ENCODE peak calls at places on chromosomes 5 and 9, in seven cellular contexts. One of them, this sample, is unnamed.

GRCh38 chr5:122704247-122705036 is 70.4 kb upstream of the SNX2 start:
- DNase-seq in NCI-H2107: no peak
- DNase-seq in NT2/D1: peak
- DNase-seq in activated CD8-positive, alpha-beta memory T cell treated with anti-CD3 and anti-CD28 coated beads for 1 hour: no peak
- DNase-seq in NCI-H1092: no peak
- DNase-seq in lower lobe of right lung: no peak
- DNase-seq in LoVo: peak
- DNase-seq in this sample: no peak

GRCh38 chr5:58314356-58315045 is 145.4 kb downstream of the PLK2 start:
- DNase-seq in NCI-H1092: no peak
- DNase-seq in NCI-H2107: no peak
- DNase-seq in lower lobe of right lung: no peak
- DNase-seq in activated CD8-positive, alpha-beta memory T cell treated with anti-CD3 and anti-CD28 coated beads for 1 hour: no peak
- DNase-seq in NT2/D1: no peak
- DNase-seq in LoVo: no peak
- DNase-seq in this sample: no peak

GRCh38 chr9:105608685-105609598 is 51.0 kb downstream of the FKTN start:
- DNase-seq in NCI-H2107: peak
- DNase-seq in NCI-H1092: peak
- DNase-seq in lower lobe of right lung: no peak
- DNase-seq in activated CD8-positive, alpha-beta memory T cell treated with anti-CD3 and anti-CD28 coated beads for 1 hour: no peak
- DNase-seq in LoVo: peak
- DNase-seq in NT2/D1: peak
- DNase-seq in this sample: peak

GRCh38 chr5:177311723-177312648 is at the start of gene MXD3:
- DNase-seq in activated CD8-positive, alpha-beta memory T cell treated with anti-CD3 and anti-CD28 coated beads for 1 hour: peak
- DNase-seq in LoVo: peak
- DNase-seq in lower lobe of right lung: peak
- DNase-seq in NCI-H2107: peak
- DNase-seq in NCI-H1092: peak
- DNase-seq in NT2/D1: peak
- DNase-seq in this sample: peak

GRCh38 chr9:16811987-16812685 is 58.3 kb downstream of the BNC2 start:
- DNase-seq in activated CD8-positive, alpha-beta memory T cell treated with anti-CD3 and anti-CD28 coated beads for 1 hour: no peak
- DNase-seq in NT2/D1: no peak
- DNase-seq in NCI-H1092: no peak
- DNase-seq in NCI-H2107: no peak
- DNase-seq in LoVo: no peak
- DNase-seq in lower lobe of right lung: no peak
- DNase-seq in this sample: no peak

GRCh38 chr5:180645609-180646204 is 3.7 kb downstream of the FLT4 start:
- DNase-seq in NT2/D1: no peak
- DNase-seq in activated CD8-positive, alpha-beta memory T cell treated with anti-CD3 and anti-CD28 coated beads for 1 hour: no peak
- DNase-seq in NCI-H2107: no peak
- DNase-seq in LoVo: no peak
- DNase-seq in lower lobe of right lung: no peak
- DNase-seq in NCI-H1092: no peak
- DNase-seq in this sample: no peak

GRCh38 chr9:23825143-23825531 is 903 bp downstream of the ELAVL2 start:
- DNase-seq in NT2/D1: no peak
- DNase-seq in lower lobe of right lung: no peak
- DNase-seq in NCI-H1092: no peak
- DNase-seq in LoVo: no peak
- DNase-seq in activated CD8-positive, alpha-beta memory T cell treated with anti-CD3 and anti-CD28 coated beads for 1 hour: no peak
- DNase-seq in NCI-H2107: no peak
- DNase-seq in this sample: no peak

GRCh38 chr5:73823508-73823925 is 197.5 kb downstream of the ARHGEF28 start:
- DNase-seq in activated CD8-positive, alpha-beta memory T cell treated with anti-CD3 and anti-CD28 coated beads for 1 hour: no peak
- DNase-seq in LoVo: no peak
- DNase-seq in NCI-H2107: no peak
- DNase-seq in NT2/D1: no peak
- DNase-seq in NCI-H1092: no peak
- DNase-seq in lower lobe of right lung: no peak
- DNase-seq in this sample: no peak

GRCh38 chr5:96875805-96876291 is 452 bp upstream of the ERAP2 start:
- DNase-seq in NCI-H2107: no peak
- DNase-seq in LoVo: no peak
- DNase-seq in lower lobe of right lung: no peak
- DNase-seq in NCI-H1092: no peak
- DNase-seq in activated CD8-positive, alpha-beta memory T cell treated with anti-CD3 and anti-CD28 coated beads for 1 hour: no peak
- DNase-seq in NT2/D1: no peak
- DNase-seq in this sample: no peak

GRCh38 chr5:171762016-171762415 is 23.6 kb upstream of the SMIM23 start:
- DNase-seq in NCI-H1092: no peak
- DNase-seq in LoVo: no peak
- DNase-seq in NCI-H2107: no peak
- DNase-seq in NT2/D1: no peak
- DNase-seq in lower lobe of right lung: no peak
- DNase-seq in activated CD8-positive, alpha-beta memory T cell treated with anti-CD3 and anti-CD28 coated beads for 1 hour: no peak
- DNase-seq in this sample: no peak

GRCh38 chr5:9430306-9430705 is 115.6 kb downstream of the SEMA5A start:
- DNase-seq in NCI-H1092: no peak
- DNase-seq in LoVo: no peak
- DNase-seq in lower lobe of right lung: no peak
- DNase-seq in NCI-H2107: no peak
- DNase-seq in NT2/D1: no peak
- DNase-seq in activated CD8-positive, alpha-beta memory T cell treated with anti-CD3 and anti-CD28 coated beads for 1 hour: no peak
- DNase-seq in this sample: no peak

GRCh38 chr5:103347729-103348128 is 89.2 kb downstream of the MACIR start:
- DNase-seq in LoVo: no peak
- DNase-seq in lower lobe of right lung: no peak
- DNase-seq in NCI-H2107: no peak
- DNase-seq in activated CD8-positive, alpha-beta memory T cell treated with anti-CD3 and anti-CD28 coated beads for 1 hour: no peak
- DNase-seq in NT2/D1: no peak
- DNase-seq in NCI-H1092: no peak
- DNase-seq in this sample: no peak

GRCh38 chr5:39891376-39891775 is 466.6 kb upstream of the DAB2 start:
- DNase-seq in lower lobe of right lung: no peak
- DNase-seq in NCI-H2107: no peak
- DNase-seq in NCI-H1092: no peak
- DNase-seq in activated CD8-positive, alpha-beta memory T cell treated with anti-CD3 and anti-CD28 coated beads for 1 hour: no peak
- DNase-seq in NT2/D1: no peak
- DNase-seq in LoVo: no peak
- DNase-seq in this sample: no peak

GRCh38 chr9:129702563-129702962 is 37.1 kb downstream of the PRRX2 start:
- DNase-seq in lower lobe of right lung: peak
- DNase-seq in LoVo: peak
- DNase-seq in NT2/D1: no peak
- DNase-seq in activated CD8-positive, alpha-beta memory T cell treated with anti-CD3 and anti-CD28 coated beads for 1 hour: no peak
- DNase-seq in NCI-H1092: no peak
- DNase-seq in NCI-H2107: no peak
- DNase-seq in this sample: no peak

GRCh38 chr9:131693651-131694597 is 46.0 kb downstream of the RAPGEF1 start:
- DNase-seq in NCI-H2107: no peak
- DNase-seq in activated CD8-positive, alpha-beta memory T cell treated with anti-CD3 and anti-CD28 coated beads for 1 hour: no peak
- DNase-seq in NCI-H1092: no peak
- DNase-seq in NT2/D1: no peak
- DNase-seq in lower lobe of right lung: no peak
- DNase-seq in LoVo: no peak
- DNase-seq in this sample: no peak

GRCh38 chr9:4423207-4423610 is 67.1 kb upstream of the SLC1A1 start:
- DNase-seq in NCI-H1092: no peak
- DNase-seq in NT2/D1: no peak
- DNase-seq in activated CD8-positive, alpha-beta memory T cell treated with anti-CD3 and anti-CD28 coated beads for 1 hour: no peak
- DNase-seq in LoVo: no peak
- DNase-seq in lower lobe of right lung: no peak
- DNase-seq in NCI-H2107: no peak
- DNase-seq in this sample: no peak

GRCh38 chr5:58156977-58157701 is 302.7 kb downstream of the PLK2 start:
- DNase-seq in LoVo: no peak
- DNase-seq in NCI-H2107: no peak
- DNase-seq in activated CD8-positive, alpha-beta memory T cell treated with anti-CD3 and anti-CD28 coated beads for 1 hour: no peak
- DNase-seq in lower lobe of right lung: no peak
- DNase-seq in NCI-H1092: no peak
- DNase-seq in NT2/D1: no peak
- DNase-seq in this sample: no peak

GRCh38 chr5:23012842-23013241 is 159.7 kb upstream of the CDH12 start:
- DNase-seq in activated CD8-positive, alpha-beta memory T cell treated with anti-CD3 and anti-CD28 coated beads for 1 hour: no peak
- DNase-seq in NCI-H2107: no peak
- DNase-seq in LoVo: no peak
- DNase-seq in NT2/D1: no peak
- DNase-seq in NCI-H1092: no peak
- DNase-seq in lower lobe of right lung: no peak
- DNase-seq in this sample: no peak

GRCh38 chr5:8829322-8830029 is 716.4 kb downstream of the SEMA5A start:
- DNase-seq in activated CD8-positive, alpha-beta memory T cell treated with anti-CD3 and anti-CD28 coated beads for 1 hour: no peak
- DNase-seq in NT2/D1: peak
- DNase-seq in NCI-H1092: no peak
- DNase-seq in NCI-H2107: no peak
- DNase-seq in LoVo: no peak
- DNase-seq in lower lobe of right lung: no peak
- DNase-seq in this sample: no peak

GRCh38 chr9:120935383-120935857 is 8.8 kb upstream of the TRAF1 start:
- DNase-seq in LoVo: peak
- DNase-seq in NCI-H1092: peak
- DNase-seq in activated CD8-positive, alpha-beta memory T cell treated with anti-CD3 and anti-CD28 coated beads for 1 hour: no peak
- DNase-seq in NCI-H2107: peak
- DNase-seq in NT2/D1: no peak
- DNase-seq in lower lobe of right lung: peak
- DNase-seq in this sample: peak

GRCh38 chr9:35311891-35312639 is 150.3 kb downstream of the UNC13B start:
- DNase-seq in LoVo: no peak
- DNase-seq in NCI-H1092: no peak
- DNase-seq in activated CD8-positive, alpha-beta memory T cell treated with anti-CD3 and anti-CD28 coated beads for 1 hour: no peak
- DNase-seq in NT2/D1: no peak
- DNase-seq in lower lobe of right lung: no peak
- DNase-seq in NCI-H2107: no peak
- DNase-seq in this sample: no peak

GRCh38 chr9:120914953-120915352 is 11.6 kb downstream of the TRAF1 start:
- DNase-seq in NCI-H2107: no peak
- DNase-seq in NT2/D1: no peak
- DNase-seq in activated CD8-positive, alpha-beta memory T cell treated with anti-CD3 and anti-CD28 coated beads for 1 hour: no peak
- DNase-seq in lower lobe of right lung: no peak
- DNase-seq in LoVo: no peak
- DNase-seq in NCI-H1092: no peak
- DNase-seq in this sample: no peak

GRCh38 chr5:117800261-117800660 is 1188.1 kb downstream of the DTWD2 start:
- DNase-seq in lower lobe of right lung: no peak
- DNase-seq in activated CD8-positive, alpha-beta memory T cell treated with anti-CD3 and anti-CD28 coated beads for 1 hour: no peak
- DNase-seq in NT2/D1: no peak
- DNase-seq in NCI-H1092: no peak
- DNase-seq in LoVo: no peak
- DNase-seq in NCI-H2107: no peak
- DNase-seq in this sample: no peak

GRCh38 chr5:146249801-146250200 is 46.4 kb downstream of the RBM27 start:
- DNase-seq in NCI-H1092: no peak
- DNase-seq in NT2/D1: no peak
- DNase-seq in NCI-H2107: no peak
- DNase-seq in activated CD8-positive, alpha-beta memory T cell treated with anti-CD3 and anti-CD28 coated beads for 1 hour: no peak
- DNase-seq in lower lobe of right lung: no peak
- DNase-seq in LoVo: no peak
- DNase-seq in this sample: no peak

GRCh38 chr9:82504620-82505019 is 516.0 kb downstream of the SPATA31D1 start:
- DNase-seq in NCI-H2107: no peak
- DNase-seq in NCI-H1092: no peak
- DNase-seq in activated CD8-positive, alpha-beta memory T cell treated with anti-CD3 and anti-CD28 coated beads for 1 hour: no peak
- DNase-seq in NT2/D1: no peak
- DNase-seq in LoVo: no peak
- DNase-seq in lower lobe of right lung: no peak
- DNase-seq in this sample: no peak

GRCh38 chr5:54580997-54581741 is 63.6 kb downstream of the SNX18 start:
- DNase-seq in NT2/D1: no peak
- DNase-seq in LoVo: no peak
- DNase-seq in NCI-H1092: no peak
- DNase-seq in lower lobe of right lung: no peak
- DNase-seq in NCI-H2107: no peak
- DNase-seq in activated CD8-positive, alpha-beta memory T cell treated with anti-CD3 and anti-CD28 coated beads for 1 hour: no peak
- DNase-seq in this sample: no peak

GRCh38 chr9:93255994-93256877 is 72.3 kb downstream of the WNK2 start:
- DNase-seq in NCI-H1092: no peak
- DNase-seq in activated CD8-positive, alpha-beta memory T cell treated with anti-CD3 and anti-CD28 coated beads for 1 hour: no peak
- DNase-seq in NT2/D1: no peak
- DNase-seq in LoVo: no peak
- DNase-seq in NCI-H2107: no peak
- DNase-seq in lower lobe of right lung: peak
- DNase-seq in this sample: no peak

GRCh38 chr9:70936536-70936935 is 184.9 kb downstream of the TRPM3 start:
- DNase-seq in lower lobe of right lung: no peak
- DNase-seq in activated CD8-positive, alpha-beta memory T cell treated with anti-CD3 and anti-CD28 coated beads for 1 hour: no peak
- DNase-seq in NCI-H2107: no peak
- DNase-seq in LoVo: no peak
- DNase-seq in NT2/D1: no peak
- DNase-seq in NCI-H1092: no peak
- DNase-seq in this sample: no peak

GRCh38 chr5:452856-453710 is 10.1 kb downstream of the EXOC3 start:
- DNase-seq in activated CD8-positive, alpha-beta memory T cell treated with anti-CD3 and anti-CD28 coated beads for 1 hour: no peak
- DNase-seq in LoVo: no peak
- DNase-seq in NT2/D1: no peak
- DNase-seq in NCI-H1092: no peak
- DNase-seq in NCI-H2107: no peak
- DNase-seq in lower lobe of right lung: no peak
- DNase-seq in this sample: no peak

GRCh38 chr5:108061941-108062340 is 320.0 kb downstream of the FBXL17 start:
- DNase-seq in lower lobe of right lung: no peak
- DNase-seq in NCI-H2107: no peak
- DNase-seq in NT2/D1: no peak
- DNase-seq in LoVo: no peak
- DNase-seq in activated CD8-positive, alpha-beta memory T cell treated with anti-CD3 and anti-CD28 coated beads for 1 hour: no peak
- DNase-seq in NCI-H1092: no peak
- DNase-seq in this sample: no peak

GRCh38 chr9:130024597-130024994 is 18.4 kb downstream of the FNBP1 start:
- DNase-seq in NCI-H2107: no peak
- DNase-seq in LoVo: peak
- DNase-seq in NCI-H1092: no peak
- DNase-seq in lower lobe of right lung: no peak
- DNase-seq in NT2/D1: no peak
- DNase-seq in activated CD8-positive, alpha-beta memory T cell treated with anti-CD3 and anti-CD28 coated beads for 1 hour: no peak
- DNase-seq in this sample: no peak

GRCh38 chr5:131973981-131974380 is 28.5 kb upstream of the MEIKIN start:
- DNase-seq in lower lobe of right lung: no peak
- DNase-seq in NCI-H1092: no peak
- DNase-seq in NCI-H2107: no peak
- DNase-seq in LoVo: no peak
- DNase-seq in activated CD8-positive, alpha-beta memory T cell treated with anti-CD3 and anti-CD28 coated beads for 1 hour: no peak
- DNase-seq in NT2/D1: no peak
- DNase-seq in this sample: no peak

GRCh38 chr5:156879665-156880285 is 29.7 kb downstream of the PPP1R2B start:
- DNase-seq in NCI-H2107: peak
- DNase-seq in NCI-H1092: peak
- DNase-seq in NT2/D1: no peak
- DNase-seq in activated CD8-positive, alpha-beta memory T cell treated with anti-CD3 and anti-CD28 coated beads for 1 hour: no peak
- DNase-seq in lower lobe of right lung: no peak
- DNase-seq in LoVo: no peak
- DNase-seq in this sample: no peak

GRCh38 chr5:172864747-172865146 is 30.7 kb downstream of the ERGIC1 start:
- DNase-seq in NCI-H1092: no peak
- DNase-seq in lower lobe of right lung: no peak
- DNase-seq in NCI-H2107: no peak
- DNase-seq in LoVo: no peak
- DNase-seq in activated CD8-positive, alpha-beta memory T cell treated with anti-CD3 and anti-CD28 coated beads for 1 hour: no peak
- DNase-seq in NT2/D1: no peak
- DNase-seq in this sample: no peak

GRCh38 chr5:73121109-73121443 is 701 bp downstream of the TMEM171 start:
- DNase-seq in NT2/D1: no peak
- DNase-seq in NCI-H1092: no peak
- DNase-seq in activated CD8-positive, alpha-beta memory T cell treated with anti-CD3 and anti-CD28 coated beads for 1 hour: no peak
- DNase-seq in LoVo: peak
- DNase-seq in lower lobe of right lung: no peak
- DNase-seq in NCI-H2107: no peak
- DNase-seq in this sample: no peak

GRCh38 chr9:94065535-94065961 is 18.7 kb upstream of the PTPDC1 start:
- DNase-seq in lower lobe of right lung: peak
- DNase-seq in LoVo: peak
- DNase-seq in activated CD8-positive, alpha-beta memory T cell treated with anti-CD3 and anti-CD28 coated beads for 1 hour: peak
- DNase-seq in NT2/D1: peak
- DNase-seq in NCI-H1092: peak
- DNase-seq in NCI-H2107: peak
- DNase-seq in this sample: peak

GRCh38 chr9:98356953-98357352 is 101.5 kb upstream of the TBC1D2 start:
- DNase-seq in LoVo: no peak
- DNase-seq in activated CD8-positive, alpha-beta memory T cell treated with anti-CD3 and anti-CD28 coated beads for 1 hour: no peak
- DNase-seq in lower lobe of right lung: no peak
- DNase-seq in NCI-H1092: no peak
- DNase-seq in NT2/D1: no peak
- DNase-seq in NCI-H2107: no peak
- DNase-seq in this sample: no peak

GRCh38 chr5:28766565-28767158 is 1728.3 kb upstream of the CDH9 start:
- DNase-seq in activated CD8-positive, alpha-beta memory T cell treated with anti-CD3 and anti-CD28 coated beads for 1 hour: no peak
- DNase-seq in NT2/D1: peak
- DNase-seq in NCI-H1092: peak
- DNase-seq in lower lobe of right lung: no peak
- DNase-seq in NCI-H2107: no peak
- DNase-seq in LoVo: peak
- DNase-seq in this sample: peak